ENCODE peak calls at places on chromosomes 2 and 18, in five cellular contexts. T is HepG2, H is K562, C is SK-N-SH, Y is GM12878. G is an unnamed sample.

GRCh38 chr18:9708057-9708881 is at the start of gene RAB31:
- DNase-seq in T (no peak), H (peak; percentile 98), C (peak; percentile 88), Y (no peak), G (peak; percentile 59)

GRCh38 chr2:154707994-154708393 is 9.5 kb downstream of the KCNJ3 start:
- DNase-seq in T (no peak), H (no peak), C (no peak), Y (no peak), G (no peak)

GRCh38 chr2:203777030-203777429 is 70.6 kb downstream of the CD28 start:
- DNase-seq in T (no peak), H (no peak), C (no peak), Y (no peak), G (no peak)

GRCh38 chr2:65939687-65940086 is 495.2 kb upstream of the MEIS1 start:
- DNase-seq in T (no peak), H (no peak), C (no peak), Y (no peak), G (no peak)

GRCh38 chr2:202152104-202152771 is 79.2 kb downstream of the KIAA2012 start:
- DNase-seq in T (no peak), H (no peak), C (no peak), Y (no peak), G (no peak)

GRCh38 chr2:240588006-240588655 is 1.6 kb downstream of the CAPN10 start:
- DNase-seq in T (no peak), H (no peak), C (no peak), Y (no peak), G (no peak)

GRCh38 chr2:135132314-135132713 is 80.2 kb downstream of the RAB3GAP1 start:
- DNase-seq in T (no peak), H (no peak), C (no peak), Y (no peak), G (no peak)

GRCh38 chr2:235433860-235434259 is 60.0 kb upstream of the AGAP1 start:
- DNase-seq in T (peak; percentile 10), H (no peak), C (no peak), Y (no peak), G (no peak)

GRCh38 chr2:234033174-234033573 is 17.3 kb upstream of the SPP2 start:
- DNase-seq in T (no peak), H (no peak), C (no peak), Y (no peak), G (no peak)

GRCh38 chr2:239142806-239143205 is 258.0 kb downstream of the HDAC4 start:
- DNase-seq in T (no peak), H (no peak), C (no peak), Y (no peak), G (no peak)

GRCh38 chr18:6150481-6150880 is 255.2 kb upstream of the TMEM200C start:
- DNase-seq in T (no peak), H (no peak), C (no peak), Y (no peak), G (no peak)

GRCh38 chr2:236194786-236195185 is 26.6 kb upstream of the GBX2 start:
- DNase-seq in T (no peak), H (no peak), C (no peak), Y (no peak), G (no peak)

GRCh38 chr2:144605232-144605631 is 85.3 kb upstream of the ZEB2 start:
- DNase-seq in T (no peak), H (no peak), C (no peak), Y (no peak), G (no peak)

GRCh38 chr18:26840965-26841364 is 24.5 kb downstream of the AQP4 start:
- DNase-seq in T (peak; percentile 35), H (no peak), C (no peak), Y (no peak), G (no peak)

GRCh38 chr2:188293601-188294482 is 2.2 kb downstream of the GULP1 start:
- DNase-seq in T (no peak), H (peak; percentile 17), C (peak; percentile 61), Y (no peak), G (peak; percentile 57)

GRCh38 chr2:174670446-174670845 is 72.8 kb upstream of the WIPF1 start:
- DNase-seq in T (no peak), H (no peak), C (no peak), Y (no peak), G (no peak)

GRCh38 chr2:150023044-150023443 is 435.5 kb upstream of the MMADHC start:
- DNase-seq in T (no peak), H (no peak), C (no peak), Y (no peak), G (no peak)

GRCh38 chr2:30041884-30042283 is 104.9 kb upstream of the YPEL5 start:
- DNase-seq in T (no peak), H (no peak), C (no peak), Y (no peak), G (no peak)

GRCh38 chr2:225274751-225275150 is 124.8 kb upstream of the NYAP2 start:
- DNase-seq in T (no peak), H (no peak), C (peak; percentile 13), Y (no peak), G (no peak)

GRCh38 chr2:120429586-120430500 is 83.9 kb downstream of the INHBB start:
- DNase-seq in T (no peak), H (no peak), C (no peak), Y (no peak), G (no peak)

GRCh38 chr18:37483984-37484892 is 81.4 kb downstream of the CELF4 start:
- DNase-seq in T (no peak), H (no peak), C (no peak), Y (no peak), G (no peak)

GRCh38 chr2:38168710-38169480 is 92.9 kb upstream of the CYP1B1 start:
- DNase-seq in T (no peak), H (no peak), C (no peak), Y (no peak), G (no peak)

GRCh38 chr2:6780765-6781274 is 84.9 kb downstream of the CMPK2 start:
- DNase-seq in T (no peak), H (no peak), C (peak; percentile 76), Y (peak; percentile 12), G (no peak)

GRCh38 chr2:23801396-23801795 is 125.5 kb downstream of the ATAD2B start:
- DNase-seq in T (no peak), H (no peak), C (no peak), Y (no peak), G (no peak)

GRCh38 chr2:23561088-23561487 is 176.1 kb downstream of the KLHL29 start:
- DNase-seq in T (no peak), H (no peak), C (no peak), Y (no peak), G (no peak)

GRCh38 chr2:109555346-109555900 is 58.3 kb downstream of the SEPTIN10 start:
- DNase-seq in T (no peak), H (no peak), C (no peak), Y (no peak), G (no peak)

GRCh38 chr2:148614332-148615049 is 30.1 kb upstream of the EPC2 start:
- DNase-seq in T (no peak), H (no peak), C (no peak), Y (peak; percentile 53), G (no peak)

GRCh38 chr2:30511122-30512083 is 64.4 kb downstream of the LCLAT1 start:
- DNase-seq in T (peak; percentile 81), H (no peak), C (peak; percentile 24), Y (no peak), G (no peak)

GRCh38 chr2:208142925-208143799 is 2.8 kb downstream of the CRYGB start:
- DNase-seq in T (peak; percentile 93), H (no peak), C (no peak), Y (no peak), G (no peak)

GRCh38 chr2:231376857-231377256 is 18.7 kb upstream of the B3GNT7 start:
- DNase-seq in T (no peak), H (no peak), C (no peak), Y (no peak), G (no peak)

GRCh38 chr2:143246815-143247744 is 117.9 kb downstream of the ARHGAP15 start:
- DNase-seq in T (no peak), H (no peak), C (no peak), Y (no peak), G (no peak)

GRCh38 chr2:17416891-17417391 is 101.3 kb downstream of the RAD51AP2 start:
- DNase-seq in T (no peak), H (no peak), C (no peak), Y (no peak), G (no peak)

GRCh38 chr2:17427401-17427800 is 90.8 kb downstream of the RAD51AP2 start:
- DNase-seq in T (no peak), H (no peak), C (no peak), Y (no peak), G (no peak)

GRCh38 chr2:17426708-17427107 is 91.5 kb downstream of the RAD51AP2 start:
- DNase-seq in T (no peak), H (no peak), C (no peak), Y (no peak), G (no peak)

GRCh38 chr2:17422066-17422465 is 96.2 kb downstream of the RAD51AP2 start:
- DNase-seq in T (no peak), H (no peak), C (no peak), Y (no peak), G (no peak)
- TF ChIP-seq FOXM1 in T (no peak), H (no peak), C (no peak), Y (no peak), G (no peak)

GRCh38 chr18:57787068-57787682 is 15.9 kb downstream of the ATP8B1 start:
- DNase-seq in T (no peak), H (no peak), C (no peak), Y (no peak), G (no peak)

GRCh38 chr18:57786038-57786437 is 17.1 kb downstream of the ATP8B1 start:
- DNase-seq in T (no peak), H (no peak), C (no peak), Y (no peak), G (no peak)

GRCh38 chr18:57784816-57785144 is 18.3 kb downstream of the ATP8B1 start:
- DNase-seq in T (no peak), H (no peak), C (no peak), Y (no peak), G (no peak)

GRCh38 chr18:57781128-57781463 is 22.0 kb downstream of the ATP8B1 start:
- DNase-seq in T (no peak), H (no peak), C (no peak), Y (no peak), G (no peak)

GRCh38 chr18:57784034-57784815 is 18.9 kb downstream of the ATP8B1 start:
- DNase-seq in T (peak; percentile 43), H (no peak), C (no peak), Y (no peak), G (no peak)
- TF ChIP-seq FOXM1 in T (no peak), H (no peak), C (no peak), Y (no peak), G (no peak)

GRCh38 chr18:76502551-76502950 is 7.5 kb upstream of the ZNF516 start:
- DNase-seq in T (peak; percentile 83), H (no peak), C (no peak), Y (no peak), G (no peak)
- TF ChIP-seq FOXM1 in T (no peak), H (no peak), C (no peak), Y (no peak), G (no peak)

DNA sequence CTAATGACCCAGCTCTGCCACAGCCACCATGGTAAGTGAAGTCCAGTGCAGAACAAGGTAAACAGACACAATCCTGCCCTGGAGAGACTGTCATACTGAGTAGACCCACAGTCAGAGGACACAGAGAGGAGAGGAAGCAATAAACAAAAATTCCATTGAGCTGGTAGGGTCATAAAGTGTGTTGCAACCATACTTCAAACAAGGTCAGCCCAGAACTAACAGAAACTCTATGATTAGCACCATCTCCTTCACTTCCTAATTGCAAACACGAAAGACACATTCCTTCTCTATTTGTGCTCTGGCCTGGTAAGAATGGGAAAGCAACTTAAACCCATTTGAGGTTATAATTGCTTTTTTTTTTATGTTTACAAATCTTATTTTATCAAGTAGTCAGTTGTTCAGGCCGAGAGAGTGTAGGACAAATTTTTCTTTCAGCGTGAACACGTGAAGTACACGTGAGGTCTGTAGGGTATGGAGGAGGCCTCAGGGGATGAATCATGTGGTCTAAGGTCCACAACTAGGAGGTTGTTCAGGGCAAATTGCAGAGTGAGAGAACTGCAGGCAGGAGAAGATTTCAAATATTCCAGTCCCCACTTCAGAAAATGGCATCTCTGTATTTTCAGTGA is 71.4 kb upstream of the GLS start:
- DNase-seq in T (peak; percentile 98), H (no peak), C (no peak), Y (no peak), G (no peak)
- TF ChIP-seq FOXM1 in T (peak; percentile 39), H (no peak), C (no peak), Y (no peak), G (no peak)